ENCODE peak calls at places on chromosomes 1 and 21, in seven cellular contexts. T is hepatocyte; A is cardiac muscle cell; W is IMR-90; Q is tibial artery; R is CD4-positive, CD25-positive, alpha-beta regulatory T cell; L is breast epithelium. B is an unnamed sample.

GRCh38 chr1:84117868-84118267 is 26.2 kb upstream of the PRKACB start:
- DNase-seq in T (no peak), W (peak), R (no peak), A (no peak), Q (no peak), L (no peak), B (no peak)

GRCh38 chr1:111750856-111751255 is 4.8 kb upstream of the DDX20 start:
- DNase-seq in A (no peak), T (no peak), Q (no peak), W (no peak), L (no peak), R (no peak), B (no peak)

GRCh38 chr1:213669964-213670691 is 317.6 kb upstream of the PROX1 start:
- DNase-seq in L (no peak), A (no peak), W (no peak), Q (no peak), T (no peak), R (peak), B (peak)

GRCh38 chr1:42153598-42153995 is 387 bp downstream of the GUCA2B start:
- DNase-seq in L (no peak), T (no peak), A (no peak), Q (no peak), W (no peak), R (no peak), B (no peak)

GRCh38 chr1:110339427-110340206 is 440 bp downstream of the RBM15 start:
- DNase-seq in L (peak), T (peak), W (peak), R (peak), Q (no peak), A (peak), B (peak)

GRCh38 chr21:46054447-46054846 is 43.5 kb upstream of the COL6A2 start:
- DNase-seq in R (no peak), T (no peak), A (peak), W (peak), Q (no peak), L (no peak), B (no peak)

GRCh38 chr1:3747522-3747848 is 4.8 kb upstream of the CCDC27 start:
- DNase-seq in R (no peak), L (no peak), T (no peak), A (no peak), Q (no peak), W (no peak), B (no peak)

GRCh38 chr1:62508187-62508758 is 71.4 kb downstream of the USP1 start:
- DNase-seq in L (no peak), T (peak), R (peak), W (peak), Q (no peak), A (peak), B (no peak)

GRCh38 chr1:40530735-40531380 is 579 bp upstream of the ZNF684 start:
- DNase-seq in A (no peak), Q (no peak), T (no peak), W (peak), R (no peak), L (no peak), B (no peak)

GRCh38 chr1:230215529-230215928 is 148.5 kb downstream of the GALNT2 start:
- DNase-seq in Q (no peak), L (no peak), T (no peak), R (no peak), A (no peak), W (no peak), B (no peak)

GRCh38 chr1:222084996-222085395 is 343.1 kb upstream of the DUSP10 start:
- DNase-seq in W (peak), R (no peak), T (no peak), L (no peak), A (no peak), Q (no peak), B (no peak)

GRCh38 chr1:236021424-236022135 is 43.3 kb downstream of the NID1 start:
- DNase-seq in Q (no peak), L (no peak), A (peak), W (peak), R (no peak), T (no peak), B (no peak)

GRCh38 chr1:116359871-116360270 is 13.2 kb upstream of the ATP1A1 start:
- DNase-seq in L (no peak), W (no peak), R (no peak), T (no peak), A (no peak), Q (no peak), B (no peak)

GRCh38 chr1:160291248-160292220 is 6.6 kb upstream of the PEX19 start:
- DNase-seq in A (peak), T (peak), L (peak), R (peak), W (peak), Q (peak), B (peak)

GRCh38 chr1:21217812-21218596 is 41.3 kb upstream of the EIF4G3 start:
- DNase-seq in R (peak), Q (no peak), T (peak), L (no peak), W (peak), A (peak), B (peak)

GRCh38 chr1:21212126-21212525 is 35.4 kb upstream of the EIF4G3 start:
- DNase-seq in T (no peak), L (no peak), A (no peak), Q (no peak), R (no peak), W (peak), B (no peak)

GRCh38 chr1:21219674-21220073 is 43.0 kb upstream of the EIF4G3 start:
- DNase-seq in T (no peak), W (no peak), Q (no peak), R (no peak), A (no peak), L (no peak), B (no peak)

GRCh38 chr1:21220815-21221214 is 44.1 kb upstream of the EIF4G3 start:
- DNase-seq in Q (no peak), A (no peak), W (peak), L (no peak), T (no peak), R (no peak), B (no peak)

DNA sequence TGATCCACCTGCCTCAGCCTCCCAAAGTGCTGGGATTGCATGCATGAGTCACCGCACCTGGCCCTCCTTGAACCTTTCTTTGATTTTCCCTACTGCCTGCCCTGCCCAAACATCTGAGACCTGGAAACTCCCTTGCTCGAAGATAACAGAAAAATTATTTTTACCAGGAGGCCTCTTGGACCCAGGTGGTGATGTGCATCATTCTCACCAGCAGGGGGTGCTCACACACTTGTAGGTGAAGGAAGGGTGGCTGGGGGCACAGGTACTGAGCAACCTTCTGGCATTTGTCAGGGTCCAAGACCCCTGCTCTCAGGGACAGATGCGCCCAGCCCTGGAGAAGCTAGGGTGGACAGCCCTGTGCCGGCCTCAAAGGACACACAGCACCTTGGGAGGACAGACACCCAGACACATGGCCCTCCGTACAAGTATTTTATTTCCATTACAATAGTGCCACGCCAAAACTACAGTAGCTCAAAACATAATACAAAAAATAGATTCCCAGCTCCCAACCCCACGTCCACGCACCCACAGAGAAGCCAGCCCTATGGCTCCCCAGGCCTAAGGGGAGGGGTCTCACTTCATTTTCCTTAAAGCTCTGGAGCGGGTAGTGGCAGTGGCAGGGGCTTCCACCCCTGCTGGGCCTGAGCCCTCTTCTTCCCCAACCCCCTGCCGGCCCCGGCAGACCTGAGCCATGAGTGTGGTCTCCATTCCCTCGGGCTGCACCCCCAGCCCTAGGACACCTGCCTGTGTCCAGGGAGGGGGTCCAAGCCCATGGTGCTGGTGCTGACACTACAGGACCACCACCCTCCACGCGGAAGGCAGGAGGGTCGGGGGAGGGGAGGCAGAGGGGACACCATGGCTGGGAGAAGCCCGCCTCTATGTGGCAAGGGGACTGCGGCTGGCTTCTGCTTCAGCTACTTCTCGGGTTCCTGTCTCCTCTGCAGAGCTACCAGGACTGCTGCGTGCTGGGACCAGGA is 40.4 kb upstream of the EIF4G3 start:
- DNase-seq in R (peak), A (peak), W (peak), Q (no peak), T (peak), L (peak), B (peak)
- H3K4me3 ChIP-seq in R (no peak), A (no peak), W (no peak), Q (no peak), T (no peak), L (no peak), B (no peak)

DNA sequence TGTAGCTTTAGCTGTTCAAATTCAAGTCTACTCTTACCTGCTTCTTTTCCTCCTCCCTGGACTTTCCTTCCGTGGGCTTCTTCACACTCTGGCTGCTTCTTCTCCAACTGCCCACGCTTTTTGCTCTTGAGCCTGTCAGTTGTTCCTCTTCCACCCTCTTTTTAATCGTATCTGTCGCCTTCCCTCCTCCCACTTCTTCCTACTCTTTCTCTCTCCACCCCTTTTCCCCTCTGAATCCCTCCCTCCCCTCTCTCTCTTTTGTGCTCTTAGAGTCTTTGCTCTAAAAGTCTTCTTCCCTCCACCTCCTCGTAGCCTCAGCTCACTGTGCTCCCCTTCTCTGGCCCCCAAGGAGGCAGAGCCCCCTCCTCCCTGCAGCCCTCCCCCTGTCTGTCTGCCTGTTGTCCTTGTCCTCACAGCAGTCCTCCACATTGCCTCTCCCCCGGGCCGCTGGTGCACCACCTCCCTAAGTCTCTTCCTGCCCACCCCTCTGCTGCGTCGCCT is 12.9 kb upstream of the GJA5 start:
- DNase-seq in T (no peak), Q (no peak), A (no peak), R (no peak), W (no peak), L (no peak), B (no peak)
- H3K4me3 ChIP-seq in T (no peak), Q (peak), A (no peak), R (no peak), W (no peak), L (no peak), B (no peak)

GRCh38 chr1:2206813-2207488 is 12.4 kb upstream of the FAAP20 start:
- DNase-seq in T (no peak), W (no peak), L (no peak), A (no peak), R (no peak), Q (peak), B (no peak)
- H3K4me3 ChIP-seq in T (no peak), W (no peak), L (no peak), A (no peak), R (no peak), Q (peak), B (no peak)

GRCh38 chr1:8706995-8707396 is 110.4 kb downstream of the RERE start:
- DNase-seq in T (peak), A (peak), L (no peak), Q (no peak), R (no peak), W (peak), B (no peak)

GRCh38 chr1:8702848-8703810 is 114.3 kb downstream of the RERE start:
- DNase-seq in T (peak), Q (peak), W (peak), A (peak), R (peak), L (peak), B (peak)

GRCh38 chr1:8705104-8705503 is 112.3 kb downstream of the RERE start:
- DNase-seq in L (no peak), R (no peak), A (no peak), W (no peak), Q (no peak), T (no peak), B (peak)

GRCh38 chr1:8708259-8708658 is 109.2 kb downstream of the RERE start:
- DNase-seq in A (no peak), T (no peak), Q (no peak), L (no peak), R (no peak), W (no peak), B (no peak)

DNA sequence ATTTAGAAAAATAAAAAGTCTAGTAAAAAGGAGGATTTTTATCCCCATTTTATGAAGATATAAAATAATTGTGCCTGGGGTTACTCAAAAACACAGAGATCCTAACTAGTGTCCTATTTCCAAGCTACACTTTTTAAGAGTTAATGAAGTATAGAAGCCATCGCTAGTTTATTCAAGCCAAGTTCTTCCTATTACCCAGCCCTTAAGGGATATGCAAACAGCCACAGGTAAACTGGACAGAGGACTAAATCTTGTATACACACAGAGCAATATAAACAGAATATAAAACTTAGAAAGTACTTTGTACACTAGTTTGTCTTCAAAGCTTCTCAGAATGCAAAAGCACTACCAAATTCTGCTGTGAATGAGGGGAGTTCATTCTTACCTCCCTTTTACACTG is 111.1 kb downstream of the RERE start:
- DNase-seq in W (no peak), L (no peak), T (no peak), R (no peak), Q (no peak), A (no peak), B (no peak)
- H3K4me3 ChIP-seq in W (no peak), L (no peak), T (no peak), R (no peak), Q (no peak), A (no peak), B (no peak)

DNA sequence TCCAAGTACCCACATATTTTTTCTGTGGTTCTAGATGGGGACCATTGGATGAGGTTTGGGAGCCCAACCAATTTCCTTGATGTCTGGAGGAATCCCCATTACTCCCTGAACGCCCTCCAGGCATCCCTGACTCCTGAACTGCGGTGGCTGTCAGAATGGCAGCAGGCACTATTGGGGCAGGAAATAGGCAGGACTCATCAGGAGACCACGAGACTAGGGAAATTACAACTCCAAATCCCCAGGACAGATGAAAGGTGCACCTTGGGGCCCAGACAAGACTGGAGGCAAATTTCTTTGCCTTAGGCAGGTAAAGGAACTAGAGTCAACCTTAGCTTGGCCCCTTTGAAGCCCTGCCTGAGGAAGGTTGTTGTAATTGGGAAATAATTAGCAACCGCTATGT is 1.1 kb downstream of the CGN start:
- DNase-seq in L (no peak), Q (no peak), A (no peak), W (no peak), T (no peak), R (no peak), B (no peak)
- H3K4me3 ChIP-seq in L (no peak), Q (peak), A (peak), W (no peak), T (peak), R (peak), B (peak)

GRCh38 chr1:28640766-28641165 is 2.1 kb downstream of the TAF12 start:
- DNase-seq in L (no peak), A (peak), W (peak), Q (no peak), R (peak), T (peak), B (no peak)
- H3K4me3 ChIP-seq in L (no peak), A (no peak), W (no peak), Q (no peak), R (peak), T (no peak), B (no peak)

GRCh38 chr1:6962390-6962955 is 177.2 kb downstream of the CAMTA1 start:
- DNase-seq in R (peak), Q (no peak), W (no peak), T (peak), L (peak), A (peak), B (peak)
- H3K4me3 ChIP-seq in R (no peak), Q (no peak), W (no peak), T (no peak), L (no peak), A (peak), B (no peak)

GRCh38 chr1:33462449-33463164 is 9.8 kb upstream of the ZSCAN20 start:
- DNase-seq in Q (no peak), A (no peak), L (no peak), W (no peak), T (no peak), R (no peak), B (no peak)

GRCh38 chr1:33464552-33464951 is 7.9 kb upstream of the ZSCAN20 start:
- DNase-seq in W (no peak), L (no peak), T (no peak), Q (no peak), A (no peak), R (no peak), B (no peak)

GRCh38 chr1:33456302-33456886 is 16.1 kb upstream of the ZSCAN20 start:
- DNase-seq in Q (no peak), W (peak), A (no peak), L (no peak), T (no peak), R (no peak), B (no peak)

GRCh38 chr1:33459766-33460543 is 12.5 kb upstream of the ZSCAN20 start:
- DNase-seq in T (no peak), W (peak), R (no peak), L (no peak), A (no peak), Q (no peak), B (no peak)

DNA sequence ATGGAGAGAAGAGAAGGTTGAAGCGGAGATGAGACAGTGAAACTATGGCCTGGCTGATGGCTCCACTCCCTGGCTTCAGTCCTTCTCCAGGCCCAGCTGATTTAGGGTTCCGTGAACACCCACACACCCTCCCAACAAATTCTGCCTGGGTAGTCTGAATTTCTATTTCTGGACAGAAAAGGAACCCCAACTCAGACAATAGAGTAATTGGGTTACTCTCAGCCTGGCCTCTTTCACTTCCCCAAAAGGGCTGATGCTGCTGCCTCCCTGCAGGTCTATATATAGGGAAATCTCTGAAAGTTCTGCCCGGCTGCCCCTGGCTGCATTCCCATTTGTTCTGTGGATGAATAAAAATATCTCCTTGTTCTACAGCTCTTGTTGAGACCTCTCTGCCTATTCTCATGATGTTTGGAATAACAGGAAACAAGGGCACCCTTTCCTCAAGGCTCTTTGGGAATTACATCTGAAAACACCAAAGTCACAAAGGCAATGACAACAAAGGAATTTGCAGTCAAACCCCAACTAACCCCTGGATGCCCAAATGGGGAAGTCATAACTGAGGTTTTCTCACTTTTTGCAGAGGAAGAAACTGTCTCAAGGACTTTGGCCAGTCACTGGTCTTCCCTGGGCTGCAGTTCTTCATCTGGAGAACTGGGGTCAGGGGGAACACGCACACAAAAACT is 11.4 kb upstream of the ZSCAN20 start:
- DNase-seq in T (no peak), R (no peak), A (no peak), Q (peak), W (no peak), L (no peak), B (peak)
- H3K4me3 ChIP-seq in T (no peak), R (no peak), A (no peak), Q (no peak), W (no peak), L (no peak), B (no peak)

DNA sequence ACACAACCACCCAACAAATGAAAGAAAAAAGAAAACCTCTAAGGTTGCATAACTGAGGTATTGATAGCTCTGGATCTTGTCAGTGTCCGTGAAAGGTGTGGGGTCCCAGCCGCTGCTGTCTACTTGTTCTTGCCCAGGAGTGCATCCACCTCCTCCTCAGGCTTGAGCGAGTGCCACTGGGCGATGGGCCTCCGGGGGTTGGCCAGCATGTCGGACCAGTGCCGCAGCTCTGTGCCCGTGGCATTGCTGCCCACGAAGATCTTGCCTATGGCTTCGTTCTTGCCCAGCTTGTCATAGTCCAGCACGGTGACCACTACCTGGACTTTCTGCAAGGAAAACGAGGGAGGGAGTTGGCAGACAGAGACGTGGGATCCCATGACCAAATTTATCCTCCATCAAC is 113.6 kb downstream of the SYT2 start:
- DNase-seq in A (no peak), R (no peak), T (no peak), L (no peak), Q (no peak), W (no peak), B (no peak)
- H3K4me3 ChIP-seq in A (no peak), R (no peak), T (no peak), L (no peak), Q (no peak), W (no peak), B (no peak)

B was measured in thyroid gland.